ENCODE peak calls at places on chromosomes 11 and 22, in five cellular contexts. K, J, C, Q and T are unnamed samples.

GRCh38 chr22:20581503-20582170 is 74.2 kb downstream of the MED15 start:
- DNase-seq in K (no peak), J (no peak), C (no peak), Q (no peak), T (no peak)

GRCh38 chr11:122661182-122661945 is 5.8 kb downstream of the UBASH3B start:
- DNase-seq in K (peak; percentile 79), J (peak; percentile 66), C (no peak), Q (no peak), T (no peak)

GRCh38 chr11:19071255-19071654 is 10.7 kb upstream of the MRGPRX2 start:
- DNase-seq in K (peak; percentile 75), J (peak; percentile 83), C (peak; percentile 93), Q (peak; percentile 43), T (peak; percentile 68)

GRCh38 chr22:43883012-43883661 is 8.7 kb downstream of the PNPLA5 start:
- DNase-seq in K (peak; percentile 73), J (peak; percentile 75), C (peak; percentile 69), Q (no peak), T (no peak)

GRCh38 chr11:10607462-10607861 is 39.0 kb upstream of the LYVE1 start:
- DNase-seq in K (no peak), J (no peak), C (no peak), Q (no peak), T (no peak)

GRCh38 chr22:28795071-28795693 is 5.2 kb downstream of the XBP1 start:
- DNase-seq in K (no peak), J (no peak), C (no peak), Q (no peak), T (no peak)

GRCh38 chr22:28799834-28800307 is 498 bp downstream of the XBP1 start:
- DNase-seq in K (no peak), J (peak; percentile 55), C (peak; percentile 61), Q (peak; percentile 75), T (peak; percentile 81)

GRCh38 chr22:22464541-22465054 is 43.9 kb downstream of the ZNF280B start:
- DNase-seq in K (no peak), J (no peak), C (no peak), Q (no peak), T (no peak)

GRCh38 chr11:42462558-42463310 is 849.1 kb upstream of the API5 start:
- DNase-seq in K (peak; percentile 36), J (peak; percentile 92), C (peak; percentile 73), Q (no peak), T (no peak)

GRCh38 chr11:94132152-94132558 is 3.5 kb downstream of the PANX1 start:
- DNase-seq in K (peak; percentile 96), J (peak; percentile 91), C (peak; percentile 86), Q (no peak), T (peak; percentile 82)

GRCh38 chr22:39177791-39178190 is 25.3 kb upstream of the CBX7 start:
- DNase-seq in K (no peak), J (no peak), C (no peak), Q (no peak), T (no peak)

GRCh38 chr11:17810736-17811135 is 76.2 kb downstream of the KCNC1 start:
- DNase-seq in K (no peak), J (peak; percentile 62), C (peak; percentile 56), Q (no peak), T (no peak)

GRCh38 chr11:72585762-72586590 is 88.2 kb downstream of the PDE2A start:
- DNase-seq in K (peak; percentile 55), J (peak; percentile 35), C (peak; percentile 69), Q (peak; percentile 59), T (peak; percentile 84)

GRCh38 chr11:41779401-41779960 is 320.0 kb upstream of the LRRC4C start:
- DNase-seq in K (no peak), J (no peak), C (no peak), Q (no peak), T (no peak)

GRCh38 chr11:16418698-16419097 is 62.4 kb upstream of the SOX6 start:
- DNase-seq in K (peak; percentile 10), J (no peak), C (no peak), Q (no peak), T (no peak)

GRCh38 chr11:10899542-10899830 is 41.6 kb upstream of the ZBED5 start:
- DNase-seq in K (peak; percentile 99), J (no peak), C (no peak), Q (peak; percentile 45), T (peak; percentile 79)

GRCh38 chr11:103806130-103806900 is 230.1 kb upstream of the DDI1 start:
- DNase-seq in K (peak; percentile 64), J (peak; percentile 91), C (peak; percentile 92), Q (no peak), T (peak; percentile 67)

GRCh38 chr11:74321487-74322188 is 10.2 kb upstream of the P4HA3 start:
- DNase-seq in K (peak; percentile 15), J (peak; percentile 69), C (peak; percentile 73), Q (no peak), T (no peak)

GRCh38 chr11:33478111-33478573 is 221.0 kb downstream of the HIPK3 start:
- DNase-seq in K (no peak), J (no peak), C (no peak), Q (no peak), T (no peak)

GRCh38 chr11:119843760-119844330 is 114.8 kb upstream of the NECTIN1 start:
- DNase-seq in K (peak; percentile 59), J (peak; percentile 10), C (no peak), Q (no peak), T (no peak)

GRCh38 chr22:40040927-40041326 is 46.2 kb downstream of the FAM83F start:
- DNase-seq in K (peak; percentile 35), J (no peak), C (peak; percentile 80), Q (peak; percentile 42), T (no peak)

GRCh38 chr22:37043828-37044538 is 7.6 kb upstream of the KCTD17 start:
- DNase-seq in K (peak; percentile 58), J (peak; percentile 45), C (peak; percentile 63), Q (peak; percentile 54), T (no peak)

GRCh38 chr11:3835752-3836151 is 5.0 kb downstream of the RHOG start:
- DNase-seq in K (no peak), J (no peak), C (no peak), Q (peak; percentile 51), T (no peak)

GRCh38 chr11:3836903-3837302 is 3.9 kb downstream of the RHOG start:
- DNase-seq in K (no peak), J (no peak), C (no peak), Q (peak; percentile 60), T (no peak)

GRCh38 chr11:3833461-3833860 is 7.3 kb downstream of the RHOG start:
- DNase-seq in K (no peak), J (no peak), C (no peak), Q (no peak), T (no peak)

GRCh38 chr11:3834349-3835099 is 6.2 kb downstream of the RHOG start:
- DNase-seq in K (no peak), J (no peak), C (no peak), Q (peak; percentile 68), T (no peak)

GRCh38 chr11:3835100-3835485 is 5.7 kb downstream of the RHOG start:
- DNase-seq in K (peak; percentile 55), J (no peak), C (no peak), Q (no peak), T (no peak)
- H3K4me3 ChIP-seq in K (no peak overlapping the region), J (no peak overlapping the region), C (no peak overlapping the region), Q (no peak overlapping the region), T (no peak overlapping the region)

GRCh38 chr11:118081241-118081958 is 4.5 kb downstream of the TMPRSS4 start:
- DNase-seq in K (peak; percentile 87), J (no peak), C (no peak), Q (no peak), T (no peak)

GRCh38 chr11:118079507-118079906 is 2.6 kb downstream of the TMPRSS4 start:
- DNase-seq in K (peak; percentile 38), J (no peak), C (no peak), Q (no peak), T (no peak)

GRCh38 chr11:118076754-118077281 is at the start of gene TMPRSS4:
- DNase-seq in K (peak; percentile 94), J (no peak), C (no peak), Q (no peak), T (no peak)

GRCh38 chr11:118080296-118080695 is 3.4 kb downstream of the TMPRSS4 start:
- DNase-seq in K (no peak), J (no peak), C (no peak), Q (no peak), T (no peak)

DNA sequence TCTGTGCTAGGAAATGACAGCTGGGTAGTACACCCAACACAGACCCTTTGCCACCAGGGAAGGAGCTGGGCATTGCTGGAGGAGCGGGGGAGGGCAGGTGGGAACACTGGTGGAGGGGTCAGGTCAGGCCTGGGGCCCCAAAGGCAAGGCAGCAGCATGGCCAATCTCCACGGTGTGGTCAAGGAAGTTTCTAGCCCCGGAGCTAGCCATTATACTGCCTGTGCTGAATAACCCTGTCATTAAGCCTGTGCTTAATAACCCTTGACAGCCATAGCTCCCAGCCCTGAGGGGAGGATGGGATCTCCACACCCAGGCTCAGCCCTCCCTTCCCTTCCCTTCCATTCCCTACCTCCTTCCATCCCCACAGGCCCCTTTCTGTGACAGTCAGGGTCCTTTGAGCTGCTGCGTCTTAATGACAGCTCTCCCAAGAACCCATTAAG is 2.1 kb downstream of the TMPRSS4 start:
- DNase-seq in K (no peak), J (no peak), C (no peak), Q (no peak), T (no peak)
- TF ChIP-seq CTCF in K (no peak), J (no peak), C (no peak), Q (no peak), T (no peak)

GRCh38 chr11:96056581-96056980 is 132.7 kb upstream of the MTMR2 start:
- DNase-seq in K (no peak), J (no peak), C (no peak), Q (no peak), T (no peak)

GRCh38 chr11:96052921-96053631 is 129.2 kb upstream of the MTMR2 start:
- DNase-seq in K (peak; percentile 27), J (peak; percentile 67), C (peak; percentile 50), Q (no peak), T (no peak)

GRCh38 chr11:96051820-96052219 is 127.9 kb upstream of the MTMR2 start:
- DNase-seq in K (peak; percentile 21), J (no peak), C (no peak), Q (no peak), T (no peak)

GRCh38 chr11:96055706-96056387 is 131.9 kb upstream of the MTMR2 start:
- DNase-seq in K (peak; percentile 52), J (peak; percentile 97), C (no peak), Q (no peak), T (no peak)

DNA sequence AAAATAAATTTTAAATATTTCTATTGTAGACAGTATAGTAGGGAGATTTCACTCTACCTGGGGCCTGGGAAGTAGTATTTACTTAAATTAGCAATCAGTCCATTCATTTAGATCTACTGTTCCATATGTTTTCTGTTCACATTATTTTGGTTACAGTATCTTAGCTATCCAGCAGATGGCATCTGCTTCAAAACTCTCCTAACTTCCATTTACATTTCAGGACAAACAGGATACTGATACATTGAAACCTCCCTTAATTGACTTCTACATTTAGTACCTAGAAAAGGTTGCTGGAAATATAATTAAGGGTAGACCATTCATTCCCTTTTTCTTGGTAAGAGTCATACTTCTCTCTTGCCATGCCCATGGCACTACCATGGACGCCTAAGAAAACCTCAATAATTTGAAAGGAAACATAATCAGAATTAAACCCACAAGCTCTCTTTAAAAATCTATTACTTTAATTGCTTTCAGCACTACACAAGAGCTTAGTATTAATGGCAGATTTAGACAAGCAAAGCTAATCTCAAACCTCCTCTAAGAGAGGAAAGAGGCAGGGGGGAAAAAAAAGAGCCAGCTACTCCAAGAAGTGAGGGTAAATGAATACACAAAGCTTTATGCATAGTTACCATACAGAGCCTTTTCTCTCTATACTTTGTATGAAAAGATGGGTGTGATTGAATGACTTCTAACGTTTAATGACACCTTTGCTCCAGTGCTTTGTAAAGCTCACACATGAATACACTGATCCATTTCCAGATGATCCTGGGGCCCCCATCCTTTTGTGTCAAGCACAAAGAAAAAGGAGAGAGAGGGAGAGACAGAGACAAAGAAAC is 131.2 kb upstream of the MTMR2 start:
- DNase-seq in K (peak; percentile 63), J (peak; percentile 60), C (peak; percentile 66), Q (no peak), T (no peak)
- H3K4me3 ChIP-seq in K (no peak overlapping the region), J (no peak overlapping the region), C (no peak overlapping the region), Q (no peak overlapping the region), T (no peak overlapping the region)

GRCh38 chr11:23021287-23021863 is 161.1 kb upstream of the CCDC179 start:
- DNase-seq in K (peak; percentile 15), J (peak; percentile 14), C (peak; percentile 47), Q (no peak), T (no peak)
- TF ChIP-seq CTCF in K (peak; percentile 54), J (peak; percentile 81), C (peak; percentile 75), Q (peak; percentile 40), T (no peak)